ENCODE peak calls at places on chromosome 18, in eight cellular contexts. D is GM12891, C is heart left ventricle, O is body of pancreas, W is uterus, L is stomach, P is ovary, E is A549. K is an unnamed sample.

GRCh38 chr18:26655614-26656400 is 107.5 kb upstream of the KCTD1 start:
- DNase-seq in D (no peak), C (peak; percentile 36), O (peak; percentile 64), W (peak; percentile 55), L (peak; percentile 70), P (peak; percentile 72), E (peak; percentile 31), K (no peak)

GRCh38 chr18:55489742-55490055 is 98.3 kb downstream of the TCF4 start:
- DNase-seq in D (no peak), C (no peak), O (no peak), W (no peak), L (no peak), P (no peak), E (no peak), K (no peak)

GRCh38 chr18:24544141-24544498 is 83.7 kb downstream of the HRH4 start:
- DNase-seq in D (no peak), C (no peak), O (no peak), W (no peak), L (no peak), P (no peak), E (peak; percentile 11), K (peak; percentile 46)

GRCh38 chr18:76005632-76006031 is 489.4 kb downstream of the ZNF516 start:
- DNase-seq in D (no peak), C (no peak), O (peak; percentile 16), W (no peak), L (no peak), P (no peak), E (no peak), K (no peak)

GRCh38 chr18:58615150-58616132 is 13.4 kb downstream of the ALPK2 start:
- DNase-seq in D (peak; percentile 25), C (no peak), O (no peak), W (no peak), L (peak; percentile 26), P (no peak), E (no peak), K (no peak)

GRCh38 chr18:47418746-47419145 is 167.3 kb upstream of the SKOR2 start:
- DNase-seq in D (no peak), C (no peak), O (no peak), W (no peak), L (no peak), P (no peak), E (no peak), K (no peak)

GRCh38 chr18:23231340-23232021 is 96.2 kb downstream of the CABLES1 start:
- DNase-seq in D (peak; percentile 55), C (peak; percentile 74), O (peak; percentile 30), W (peak; percentile 72), L (peak; percentile 43), P (no peak), E (no peak), K (peak; percentile 38)

GRCh38 chr18:48896875-48897511 is 53.8 kb downstream of the SMAD7 start:
- DNase-seq in D (peak; percentile 41), C (peak; percentile 64), O (no peak), W (no peak), L (peak; percentile 63), P (peak; percentile 27), E (no peak), K (peak; percentile 34)

GRCh38 chr18:59528866-59529265 is 168.4 kb downstream of the CCBE1 start:
- DNase-seq in D (no peak), C (no peak), O (no peak), W (no peak), L (no peak), P (no peak), E (no peak), K (no peak)

GRCh38 chr18:67608909-67609308 is 92.4 kb upstream of the DSEL start:
- DNase-seq in D (no peak), C (no peak), O (no peak), W (no peak), L (no peak), P (no peak), E (no peak), K (no peak)

DNA sequence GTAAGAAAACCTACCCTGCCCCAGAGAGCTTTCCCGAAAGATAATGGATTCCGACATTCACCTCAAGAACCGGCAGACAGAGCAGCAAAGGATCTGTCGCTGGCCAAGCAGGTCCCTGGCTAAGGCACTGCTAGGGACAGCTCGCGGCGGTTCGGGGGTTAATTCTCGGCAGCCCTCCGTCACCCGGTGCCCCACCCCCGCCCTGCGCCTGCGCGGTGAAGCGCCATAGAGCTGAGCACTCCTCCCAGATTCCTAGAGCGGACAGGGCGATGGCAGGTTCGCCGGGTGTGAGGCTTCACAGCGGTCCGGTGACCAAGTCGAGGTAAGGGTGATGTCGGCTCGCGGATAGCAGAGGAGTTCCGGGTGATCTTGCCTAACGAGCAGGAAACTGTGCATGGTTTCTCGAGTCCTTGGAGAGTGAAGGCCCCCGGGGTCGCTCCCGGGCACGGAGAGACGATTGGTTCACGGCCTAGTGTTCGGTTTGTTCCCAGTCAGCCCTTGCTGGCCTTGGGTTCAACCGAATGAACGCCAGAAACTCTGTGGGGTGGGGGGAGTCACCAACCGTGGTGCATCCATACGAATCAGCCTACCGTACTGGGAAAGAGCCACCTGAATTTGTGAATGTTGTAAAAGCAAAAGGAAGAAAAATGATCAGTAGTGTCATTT is at the start of gene ZSCAN30:
- DNase-seq in D (peak; percentile 71), C (peak; percentile 95), O (peak; percentile 95), W (peak; percentile 93), L (peak; percentile 96), P (peak; percentile 97), E (peak; percentile 69), K (peak; percentile 100)
- TF ChIP-seq POLR2A in D (peak; percentile 97), C (no peak), O (peak; percentile 91), W (peak; percentile 49), L (no peak), P (peak; percentile 56), E (peak; percentile 72), K (peak; percentile 95)

GRCh38 chr18:54228364-54228763 is 3.9 kb upstream of the MBD2 start:
- DNase-seq in D (no peak), C (no peak), O (no peak), W (no peak), L (no peak), P (no peak), E (no peak), K (no peak)
- TF ChIP-seq POLR2A in D (no peak), C (no peak), O (no peak), W (no peak), L (no peak), P (no peak), E (no peak), K (no peak)

GRCh38 chr18:809985-810642 is 1.9 kb downstream of the YES1 start:
- DNase-seq in D (no peak), C (no peak), O (no peak), W (no peak), L (no peak), P (no peak), E (no peak), K (no peak)

GRCh38 chr18:811192-812122 is 585 bp downstream of the YES1 start:
- DNase-seq in D (no peak), C (peak; percentile 48), O (no peak), W (peak; percentile 43), L (peak; percentile 40), P (peak; percentile 76), E (peak; percentile 4), K (peak; percentile 80)

GRCh38 chr18:812673-813404 is 797 bp upstream of the YES1 start:
- DNase-seq in D (no peak), C (peak; percentile 74), O (peak; percentile 71), W (peak; percentile 87), L (peak; percentile 66), P (peak; percentile 84), E (peak; percentile 36), K (peak; percentile 91)

GRCh38 chr18:813405-814071 is 1.5 kb upstream of the YES1 start:
- DNase-seq in D (no peak), C (no peak), O (no peak), W (no peak), L (no peak), P (no peak), E (no peak), K (peak; percentile 70)

GRCh38 chr18:812123-812672 is at the start of gene YES1:
- DNase-seq in D (peak; percentile 77), C (peak; percentile 83), O (peak; percentile 80), W (peak; percentile 75), L (peak; percentile 79), P (peak; percentile 87), E (peak; percentile 59), K (peak; percentile 91)
- TF ChIP-seq POLR2A in D (no peak), C (no peak), O (peak; percentile 73), W (peak; percentile 57), L (no peak), P (peak; percentile 40), E (peak; percentile 42), K (no peak)

GRCh38 chr18:5628512-5629255 is 84.9 kb upstream of the EPB41L3 start:
- DNase-seq in D (peak; percentile 28), C (peak; percentile 30), O (peak; percentile 37), W (peak; percentile 39), L (peak; percentile 31), P (peak; percentile 47), E (no peak), K (no peak)
- TF ChIP-seq POLR2A in D (no peak), C (no peak), O (no peak), W (no peak), L (no peak), P (peak; percentile 18), E (no peak), K (no peak)

DNA sequence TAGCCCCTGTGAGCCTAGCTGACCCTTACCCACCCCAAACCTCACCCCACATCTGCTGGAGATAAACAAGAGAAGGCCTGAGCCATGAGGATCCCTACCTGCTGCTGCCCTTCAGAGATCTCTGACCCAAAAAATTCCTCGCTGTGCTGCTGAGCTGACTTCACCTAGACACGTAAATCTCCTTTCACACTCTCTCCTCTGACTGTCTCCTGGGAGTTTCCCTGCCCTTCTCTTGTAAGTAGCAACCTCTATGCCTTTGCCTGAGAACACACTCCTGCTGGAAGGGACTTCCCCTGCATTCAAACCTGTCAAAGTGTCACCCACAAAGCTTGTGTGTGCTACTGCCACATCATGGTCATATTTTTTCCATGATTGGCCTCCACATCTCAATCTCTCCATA is 134.2 kb upstream of the NOL4 start:
- DNase-seq in D (no peak), C (no peak), O (no peak), W (no peak), L (no peak), P (no peak), E (no peak), K (no peak)
- TF ChIP-seq POLR2A in D (no peak), C (no peak), O (no peak), W (no peak), L (no peak), P (no peak), E (no peak), K (no peak)

DNA sequence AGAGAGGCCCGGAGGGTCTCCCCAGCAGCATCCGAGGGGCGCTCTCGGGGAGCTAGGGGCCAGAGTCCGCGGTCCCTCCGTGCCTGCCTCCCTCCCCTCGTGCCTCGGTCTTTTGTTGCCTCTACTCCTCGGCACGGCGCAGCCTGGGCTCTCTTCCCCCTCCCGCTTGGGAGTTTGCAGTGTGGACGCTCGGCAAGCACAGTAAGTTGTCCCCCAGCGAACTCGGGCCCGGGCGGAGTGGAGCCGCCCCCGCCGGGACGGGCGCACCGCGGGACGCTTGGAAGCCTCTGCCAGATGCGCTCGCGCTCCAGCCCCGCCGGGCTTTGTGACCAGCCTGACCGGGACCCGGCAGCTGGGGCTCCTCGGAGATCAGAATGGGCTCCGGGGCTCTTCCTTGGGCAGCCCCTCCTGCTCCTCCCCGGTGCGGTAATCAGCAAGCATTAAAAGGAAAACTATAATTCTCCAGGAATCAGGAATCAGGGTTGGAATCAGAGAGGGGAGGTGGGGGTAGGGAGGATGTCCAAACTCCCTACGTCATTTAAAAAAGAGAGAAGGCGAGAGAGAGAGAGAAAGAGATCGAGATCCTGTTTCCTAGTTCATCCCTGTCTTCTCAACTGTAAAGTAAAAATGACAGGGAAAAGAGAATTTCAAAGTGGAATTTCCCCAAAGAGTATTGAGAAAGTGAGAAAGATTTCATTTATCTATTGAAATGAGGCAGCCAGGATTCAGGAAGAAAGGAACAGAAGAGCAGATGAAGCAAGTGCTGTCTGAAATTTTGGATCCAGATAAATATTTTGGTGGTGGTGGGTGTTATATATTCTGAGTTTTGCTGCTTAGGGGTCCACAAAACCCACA is 791 bp upstream of the TMEM200C start:
- DNase-seq in D (no peak), C (peak; percentile 49), O (peak; percentile 20), W (no peak), L (no peak), P (peak; percentile 48), E (no peak), K (no peak)
- TF ChIP-seq POLR2A in D (no peak), C (no peak), O (no peak), W (no peak), L (no peak), P (no peak), E (no peak), K (no peak)